ENCODE peak calls at places on chromosome 7, in five cellular contexts. Q, N, A, V and B are unnamed samples.

GRCh38 chr7:101625076-101625914 is 3.8 kb downstream of the MYL10 start:
- DNase-seq in V (no peak), A (peak; percentile 26), N (no peak), Q (peak; percentile 36), B (no peak)

GRCh38 chr7:117008849-117009531 is 55.7 kb downstream of the ST7 start:
- DNase-seq in N (peak; percentile 68), A (no peak), Q (no peak), V (no peak), B (no peak)

GRCh38 chr7:73809454-73810090 is 21.2 kb upstream of the CLDN4 start:
- DNase-seq in V (no peak), A (peak; percentile 24), N (no peak), Q (no peak), B (no peak)

GRCh38 chr7:77747178-77747577 is 50.9 kb downstream of the RSBN1L start:
- DNase-seq in A (no peak), V (no peak), N (no peak), Q (no peak), B (no peak)

GRCh38 chr7:55179897-55180682 is 161.3 kb downstream of the EGFR start:
- DNase-seq in A (peak; percentile 45), V (no peak), Q (no peak), N (no peak), B (no peak)

GRCh38 chr7:155882596-155882995 is 70.3 kb upstream of the SHH start:
- DNase-seq in V (no peak), N (no peak), Q (no peak), A (peak; percentile 7), B (no peak)

GRCh38 chr7:44375926-44376342 is 50.5 kb upstream of the CAMK2B start:
- DNase-seq in Q (no peak), V (peak; percentile 21), N (no peak), A (no peak), B (no peak)

GRCh38 chr7:28958235-28958945 is at the start of gene TRIL:
- DNase-seq in N (no peak), Q (peak; percentile 69), V (peak; percentile 74), A (peak; percentile 80), B (no peak)

GRCh38 chr7:46752881-46753366 is 829.0 kb downstream of the TNS3 start:
- DNase-seq in V (no peak), N (no peak), A (peak; percentile 88), Q (no peak), B (no peak)

GRCh38 chr7:29538322-29538874 is 25.2 kb upstream of the PRR15 start:
- DNase-seq in A (peak; percentile 6), N (no peak), V (no peak), Q (no peak), B (no peak)

GRCh38 chr7:127957886-127958285 is 73.4 kb downstream of the LRRC4 start:
- DNase-seq in V (no peak), N (no peak), Q (no peak), A (no peak), B (no peak)

GRCh38 chr7:106111671-106112117 is 418 bp downstream of the SYPL1 start:
- DNase-seq in Q (peak; percentile 75), N (no peak), V (no peak), A (peak; percentile 89), B (no peak)

GRCh38 chr7:3371601-3372000 is 70.5 kb downstream of the SDK1 start:
- DNase-seq in A (peak; percentile 15), N (no peak), Q (no peak), V (no peak), B (no peak)

GRCh38 chr7:150502519-150502918 is 12.2 kb upstream of the GIMAP7 start:
- DNase-seq in N (no peak), V (no peak), A (no peak), Q (no peak), B (no peak)

GRCh38 chr7:130380121-130380860 is at the start of gene CPA1:
- DNase-seq in A (no peak), V (no peak), N (no peak), Q (peak; percentile 46), B (no peak)

GRCh38 chr7:149568218-149568617 is 70.6 kb upstream of the ZNF746 start:
- DNase-seq in V (no peak), Q (no peak), A (no peak), N (no peak), B (no peak)

GRCh38 chr7:64793106-64793755 is 997 bp upstream of the ZNF138 start:
- DNase-seq in Q (no peak), N (no peak), A (peak; percentile 46), V (no peak), B (no peak)

GRCh38 chr7:64795176-64795575 is 948 bp downstream of the ZNF138 start:
- DNase-seq in Q (no peak), A (no peak), V (no peak), N (no peak), B (no peak)

DNA sequence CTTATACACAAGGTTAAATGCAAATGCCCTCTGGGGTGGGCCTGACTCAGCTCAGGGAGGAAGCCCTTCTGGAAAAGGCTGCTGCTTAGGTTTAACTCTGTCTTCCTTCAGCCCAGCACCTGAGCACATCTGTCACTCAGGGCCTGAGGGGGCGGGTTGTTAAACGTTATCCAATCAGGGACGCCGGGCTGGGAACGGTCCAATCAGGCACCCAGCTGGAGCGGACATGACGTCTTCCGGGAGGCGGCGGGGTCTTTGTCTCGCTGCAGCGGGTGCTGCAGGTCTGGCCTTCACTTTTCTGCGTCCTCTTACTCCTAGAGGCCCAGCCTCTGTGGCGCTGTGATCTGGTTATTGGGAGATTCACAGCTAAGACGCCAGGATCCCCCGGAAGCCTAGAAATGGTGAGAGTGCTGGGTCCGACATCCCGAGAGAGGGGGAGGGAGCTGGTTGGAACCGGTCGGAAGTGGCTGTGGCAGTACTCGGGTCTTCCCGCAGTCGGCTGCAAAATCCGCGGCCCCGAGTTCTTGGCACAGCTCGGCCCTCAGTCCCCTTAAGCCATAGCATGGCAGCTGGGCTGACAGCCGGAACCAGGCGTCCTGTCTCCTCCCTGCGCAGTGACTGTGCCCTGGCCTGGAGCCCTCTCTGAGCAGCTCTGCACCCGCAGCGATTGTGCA is at the start of gene ZNF138:
- DNase-seq in N (peak; percentile 97), V (peak; percentile 97), Q (peak; percentile 94), A (peak; percentile 96), B (peak; percentile 87)
- TF ChIP-seq CTCF in N (no peak), V (no peak), Q (no peak), A (no peak), B (no peak)

GRCh38 chr7:36985866-36986402 is 261.6 kb upstream of the AOAH start:
- DNase-seq in N (no peak), Q (no peak), A (no peak), V (no peak), B (no peak)

GRCh38 chr7:36984051-36984492 is 259.8 kb upstream of the AOAH start:
- DNase-seq in N (no peak), Q (no peak), V (no peak), A (no peak), B (no peak)

GRCh38 chr7:36986429-36987362 is 262.4 kb upstream of the AOAH start:
- DNase-seq in V (peak; percentile 57), N (peak; percentile 65), Q (peak; percentile 75), A (peak; percentile 69), B (no peak)

GRCh38 chr7:36984710-36985308 is 260.5 kb upstream of the AOAH start:
- DNase-seq in N (no peak), V (no peak), A (no peak), Q (no peak), B (no peak)

DNA sequence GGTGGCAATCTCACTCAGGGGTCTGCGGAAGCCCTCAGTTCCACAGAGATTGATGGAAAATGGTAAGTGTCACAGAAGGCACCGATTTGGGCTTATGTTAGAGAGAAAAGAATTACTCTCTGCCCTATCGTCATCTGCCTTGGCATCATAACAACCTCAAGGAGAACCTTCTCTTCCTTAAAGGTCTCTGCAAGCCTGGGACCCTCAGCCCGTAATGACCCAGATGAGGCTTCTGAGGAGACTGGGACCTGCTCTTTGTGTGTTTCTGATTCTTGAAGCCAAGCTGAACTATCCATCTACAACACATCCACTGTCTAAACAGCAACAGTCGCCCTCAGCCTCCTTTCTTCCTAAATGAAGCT is 263.1 kb upstream of the AOAH start:
- DNase-seq in Q (no peak), N (no peak), V (no peak), A (no peak), B (no peak)
- TF ChIP-seq CTCF in Q (peak; percentile 4), N (no peak), V (no peak), A (no peak), B (no peak)

GRCh38 chr7:597348-598178 is 77.9 kb upstream of the PDGFA start:
- DNase-seq in Q (no peak), A (no peak), V (no peak), N (no peak), B (no peak)

GRCh38 chr7:595621-596010 is 76.0 kb upstream of the PDGFA start:
- DNase-seq in N (no peak), A (no peak), V (no peak), Q (no peak), B (no peak)

GRCh38 chr7:594920-595620 is 75.4 kb upstream of the PDGFA start:
- DNase-seq in V (no peak), N (no peak), Q (no peak), A (no peak), B (no peak)

GRCh38 chr7:596071-596818 is 76.6 kb upstream of the PDGFA start:
- DNase-seq in V (no peak), N (no peak), A (no peak), Q (no peak), B (no peak)

DNA sequence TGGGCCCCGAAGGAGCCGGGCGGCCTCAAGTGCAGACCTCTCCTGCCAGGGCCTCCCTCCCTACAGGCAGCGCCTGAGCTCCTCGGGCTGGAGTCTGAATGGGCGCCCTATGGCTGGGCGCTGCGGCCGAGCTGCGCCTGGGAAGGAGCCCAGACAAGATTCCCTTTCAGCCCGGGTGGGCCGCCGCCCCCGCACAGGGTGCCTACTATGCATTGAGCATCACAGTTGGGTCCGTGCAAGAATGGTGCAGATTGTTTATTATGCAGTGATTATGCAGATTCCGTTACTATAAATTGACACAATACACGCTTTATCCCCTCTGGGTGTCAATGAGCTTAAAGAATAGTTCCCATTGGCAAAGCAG is 77.2 kb upstream of the PDGFA start:
- DNase-seq in Q (no peak), A (no peak), V (no peak), N (no peak), B (no peak)
- TF ChIP-seq CTCF in Q (no peak), A (no peak), V (no peak), N (no peak), B (no peak)

DNA sequence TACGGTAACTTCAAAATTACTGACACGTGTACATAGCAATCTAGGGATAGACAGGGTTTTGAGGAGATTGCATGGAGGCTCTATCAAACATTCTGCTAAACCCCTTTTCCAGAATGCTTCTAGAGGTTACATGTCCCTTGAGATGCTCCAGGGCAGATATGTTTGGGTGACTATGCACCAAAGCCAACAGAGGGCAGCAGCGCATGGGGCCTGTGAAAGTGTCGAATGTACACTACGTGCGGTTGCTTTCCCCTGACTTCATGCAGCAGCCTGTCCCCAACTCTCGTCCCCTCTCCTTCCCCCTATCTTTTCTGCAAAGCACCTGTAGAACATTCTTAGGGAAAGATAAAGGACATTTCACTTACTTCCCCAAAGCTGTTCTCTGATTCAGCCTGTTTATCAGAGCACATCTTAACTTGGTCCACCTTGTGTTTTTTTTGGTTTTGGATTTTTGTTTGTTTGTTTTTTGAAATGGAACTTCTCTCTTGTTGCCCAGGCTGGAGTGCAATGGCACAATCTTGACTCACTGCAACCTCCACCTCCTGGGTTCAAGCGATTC is 90.2 kb downstream of the UBE3C start:
- DNase-seq in A (peak; percentile 66), Q (peak; percentile 26), N (peak; percentile 29), V (no peak), B (no peak)
- TF ChIP-seq CTCF in A (peak; percentile 59), Q (peak; percentile 24), N (peak; percentile 30), V (no peak), B (peak; percentile 48)

GRCh38 chr7:143892527-143893300 is 9.3 kb downstream of the TCAF1 start:
- DNase-seq in N (peak; percentile 65), V (no peak), A (peak; percentile 76), Q (no peak), B (no peak)
- TF ChIP-seq CTCF in N (peak; percentile 60), V (no peak), A (peak; percentile 13), Q (no peak), B (no peak)